ENCODE peak calls at places on chromosome 18, in six cellular contexts. Q is thoracic aorta, B is cardiac muscle cell, C is OCI-LY7, W is heart left ventricle, J is kidney. H is an unnamed sample.
A peak's percentile ranks its signal among the peaks of the same experiment; 100 is the strongest.

GRCh38 chr18:50875966-50876536 is 2.9 kb upstream of the ME2 start:
- DNase-seq in Q (no peak), B (no peak), C (no peak), W (no peak), J (no peak), H (no peak)

GRCh38 chr18:78833833-78834232 is 145.8 kb upstream of the SALL3 start:
- DNase-seq in Q (no peak), B (no peak), C (no peak), W (no peak), J (no peak), H (no peak)

GRCh38 chr18:62339106-62339988 is 14.2 kb downstream of the TNFRSF11A start:
- DNase-seq in Q (no peak), B (peak; percentile 55), C (no peak), W (no peak), J (no peak), H (no peak)

GRCh38 chr18:10213526-10213925 is 240.9 kb upstream of the APCDD1 start:
- DNase-seq in Q (no peak), B (peak; percentile 77), C (peak; percentile 73), W (no peak), J (no peak), H (no peak)

GRCh38 chr18:23230688-23231087 is 95.4 kb downstream of the CABLES1 start:
- DNase-seq in Q (no peak), B (no peak), C (no peak), W (no peak), J (no peak), H (peak; percentile 79)

GRCh38 chr18:37481058-37481457 is 84.5 kb downstream of the CELF4 start:
- DNase-seq in Q (no peak), B (no peak), C (no peak), W (no peak), J (no peak), H (no peak)

GRCh38 chr18:35841283-35841682 is 131.2 kb upstream of the RMP24 start:
- DNase-seq in Q (no peak), B (no peak), C (no peak), W (no peak), J (no peak), H (no peak)

GRCh38 chr18:24056506-24056905 is 42.0 kb downstream of the TTC39C start:
- DNase-seq in Q (no peak), B (no peak), C (no peak), W (no peak), J (no peak), H (no peak)

GRCh38 chr18:59388180-59388579 is 29.1 kb upstream of the LMAN1 start:
- DNase-seq in Q (no peak), B (no peak), C (no peak), W (no peak), J (no peak), H (no peak)

GRCh38 chr18:62187543-62188378 is 706 bp downstream of the RELCH start:
- DNase-seq in Q (no peak), B (peak; percentile 27), C (peak; percentile 39), W (no peak), J (no peak), H (peak; percentile 71)

GRCh38 chr18:72634500-72634899 is 90.4 kb upstream of the CBLN2 start:
- DNase-seq in Q (no peak), B (no peak), C (no peak), W (no peak), J (no peak), H (no peak)

GRCh38 chr18:44423826-44424225 is 256.9 kb upstream of the SETBP1 start:
- DNase-seq in Q (no peak), B (no peak), C (no peak), W (no peak), J (no peak), H (no peak)

GRCh38 chr18:34729740-34730338 is 19.7 kb downstream of the DTNA start:
- DNase-seq in Q (no peak), B (no peak), C (no peak), W (peak; percentile 30), J (no peak), H (no peak)

GRCh38 chr18:63994783-63995399 is 25.0 kb downstream of the SERPINB8 start:
- DNase-seq in Q (no peak), B (peak; percentile 73), C (peak; percentile 23), W (peak; percentile 44), J (no peak), H (no peak)

GRCh38 chr18:79422022-79422782 is 26.5 kb downstream of the NFATC1 start:
- DNase-seq in Q (no peak), B (peak; percentile 52), C (no peak), W (no peak), J (peak; percentile 67), H (no peak)

GRCh38 chr18:36527740-36528455 is 230.4 kb downstream of the FHOD3 start:
- DNase-seq in Q (no peak), B (no peak), C (no peak), W (no peak), J (no peak), H (no peak)

GRCh38 chr18:10164241-10165160 is 250.7 kb downstream of the VAPA start:
- DNase-seq in Q (no peak), B (peak; percentile 32), C (no peak), W (no peak), J (no peak), H (no peak)

GRCh38 chr18:55343396-55344073 is 244.5 kb downstream of the TCF4 start:
- DNase-seq in Q (no peak), B (peak; percentile 54), C (peak; percentile 26), W (no peak), J (no peak), H (no peak)

GRCh38 chr18:62334110-62334509 is 9.0 kb downstream of the TNFRSF11A start:
- DNase-seq in Q (no peak), B (peak; percentile 35), C (no peak), W (no peak), J (no peak), H (no peak)

GRCh38 chr18:79924814-79925655 is 26.4 kb downstream of the SLC66A2 start:
- DNase-seq in Q (no peak), B (no peak), C (no peak), W (peak; percentile 49), J (peak; percentile 62), H (peak; percentile 45)

GRCh38 chr18:808086-808485 is 4.0 kb downstream of the YES1 start:
- DNase-seq in Q (no peak), B (peak; percentile 45), C (no peak), W (no peak), J (no peak), H (no peak)

GRCh38 chr18:8771930-8772329 is 66.6 kb downstream of the MTCL1 start:
- DNase-seq in Q (no peak), B (peak; percentile 66), C (no peak), W (peak; percentile 81), J (no peak), H (peak; percentile 53)

GRCh38 chr18:1147616-1148184 is 243.0 kb downstream of the ADCYAP1 start:
- DNase-seq in Q (no peak), B (no peak), C (no peak), W (no peak), J (no peak), H (no peak)

GRCh38 chr18:56085561-56085960 is 497.6 kb upstream of the TCF4 start:
- DNase-seq in Q (no peak), B (peak; percentile 96), C (no peak), W (no peak), J (no peak), H (no peak)

GRCh38 chr18:5890606-5891360 is 4.5 kb downstream of the TMEM200C start:
- DNase-seq in Q (no peak), B (peak; percentile 34), C (no peak), W (peak; percentile 55), J (peak; percentile 77), H (no peak)

GRCh38 chr18:35024965-35025364 is 16.2 kb upstream of the MAPRE2 start:
- DNase-seq in Q (peak; percentile 38), B (peak; percentile 92), C (no peak), W (peak; percentile 85), J (no peak), H (peak; percentile 85)

DNA sequence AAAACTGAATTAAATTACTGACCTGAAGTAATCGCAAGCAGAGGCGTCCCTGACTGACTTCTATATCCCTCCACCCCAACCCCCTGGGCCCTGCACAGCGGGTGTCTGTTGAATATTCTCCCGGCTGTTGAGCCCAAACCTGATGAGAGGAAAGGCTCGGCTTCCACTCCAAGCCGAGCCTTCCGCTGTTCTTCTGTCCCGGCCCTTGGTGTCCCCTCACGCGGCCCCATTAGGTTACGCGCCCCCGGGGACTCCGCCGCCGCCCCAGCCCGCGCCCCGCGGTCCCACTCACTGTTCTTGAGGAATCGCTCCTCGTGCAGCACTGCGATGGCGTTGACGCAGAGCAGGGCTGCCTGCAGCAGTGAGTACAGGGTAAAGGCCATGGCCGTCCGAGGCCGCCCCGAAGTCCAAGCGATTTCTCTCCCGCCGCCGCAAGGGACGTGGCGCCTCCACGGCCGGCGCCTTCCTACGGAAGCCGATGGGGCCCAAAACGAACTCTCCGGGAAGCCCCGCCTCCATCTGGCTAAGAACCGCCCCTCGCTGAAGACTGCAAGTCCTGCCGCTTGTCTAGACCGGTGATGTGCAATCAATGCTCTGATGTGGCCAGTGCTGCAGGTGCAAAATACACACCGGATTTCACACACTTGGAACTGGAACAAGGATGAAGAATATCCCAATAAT is at the start of gene IER3IP1:
- DNase-seq in Q (peak; percentile 62), B (peak; percentile 95), C (peak; percentile 81), W (peak; percentile 94), J (peak; percentile 96), H (peak; percentile 95)
- TF ChIP-seq CTCF in Q (no peak), B (no peak), C (peak; percentile 20), W (peak; percentile 30), J (no peak), H (no peak)

GRCh38 chr18:13221821-13222220 is 3.3 kb downstream of the LDLRAD4 start:
- DNase-seq in Q (no peak), B (no peak), C (no peak), W (peak; percentile 89), J (peak; percentile 93), H (no peak)
- H3K27ac ChIP-seq in Q (peak overlapping the region; percentile 94), B (no peak overlapping the region), C (no peak overlapping the region), W (peak overlapping the region; percentile 92), J (peak overlapping the region; percentile 77), H (peak overlapping the region; percentile 19)

DNA sequence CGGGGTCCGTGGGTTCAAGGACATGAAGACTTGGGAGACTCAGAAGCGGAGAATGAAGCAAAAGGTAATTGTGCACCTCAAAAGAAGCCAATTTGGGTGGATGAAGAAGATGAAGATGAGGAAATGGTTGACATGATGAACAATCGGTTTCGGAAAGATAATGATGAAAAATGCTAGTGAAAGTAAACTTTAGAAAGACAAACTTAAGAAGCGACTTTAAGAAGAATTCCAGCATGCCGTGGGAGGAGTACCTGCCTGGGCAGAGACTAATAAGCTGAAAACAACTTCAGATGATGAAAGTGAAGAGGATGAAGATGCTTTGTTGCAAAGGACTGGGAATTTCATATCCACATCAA is 43.5 kb downstream of the PSTPIP2 start:
- DNase-seq in Q (no peak), B (no peak), C (no peak), W (no peak), J (no peak), H (no peak)
- H3K4me3 ChIP-seq in Q (peak overlapping the region; percentile 78), B (peak overlapping the region; percentile 29), C (no peak overlapping the region), W (peak overlapping the region; percentile 51), J (peak overlapping the region; percentile 68), H (peak overlapping the region; percentile 70)

DNA sequence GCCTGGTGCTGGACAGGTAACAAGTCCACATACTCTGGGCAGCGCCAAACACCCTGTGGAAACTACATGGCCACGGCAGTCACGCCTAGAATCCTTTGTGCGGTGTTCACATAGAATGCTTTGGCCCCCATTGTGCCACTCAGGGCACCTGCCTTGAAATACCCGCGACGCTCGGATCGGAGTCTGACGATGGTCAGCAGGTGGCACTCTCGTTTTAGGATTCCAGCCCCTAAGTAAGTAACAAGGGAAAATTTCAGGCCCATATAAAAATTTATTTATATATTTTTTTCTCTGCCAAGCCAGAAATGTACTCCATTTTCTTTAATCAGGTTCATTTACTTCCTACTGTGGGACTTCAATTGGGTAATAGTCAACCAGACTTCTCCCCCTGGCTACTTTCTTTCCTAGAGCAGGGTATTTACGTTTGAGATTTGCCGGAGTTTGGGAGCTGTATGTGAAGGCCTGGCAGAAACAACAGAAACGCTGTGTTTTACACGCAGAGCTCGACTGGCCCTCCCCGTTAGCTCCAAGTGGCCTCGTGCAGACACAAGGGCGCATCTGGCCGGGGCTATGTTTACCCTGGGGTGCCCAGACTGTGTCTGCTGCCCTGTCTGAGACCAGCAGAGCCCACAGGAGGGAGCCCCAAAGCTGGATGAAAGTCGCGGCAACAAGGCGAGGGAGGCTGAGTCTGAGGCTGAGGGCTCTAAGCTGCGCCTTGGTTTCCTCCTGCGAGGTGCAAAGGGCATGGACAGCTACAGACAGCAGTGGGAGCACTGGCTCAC is 41.6 kb downstream of the LRRC30 start:
- DNase-seq in Q (no peak), B (peak; percentile 88), C (no peak), W (peak; percentile 76), J (peak; percentile 76), H (no peak)
- TF ChIP-seq CTCF in Q (peak; percentile 57), B (peak; percentile 65), C (peak; percentile 23), W (peak; percentile 58), J (peak; percentile 75), H (peak; percentile 33)

H was measured in coronary artery.